ENCODE peak calls at places on chromosomes 5 and 9, in nine cellular contexts. F is lung microvascular endothelial cell, J is T-helper 1 cell, Y is NB4, B is psoas muscle, R is substantia nigra, K is spleen, P is Right ventricle myocardium superior, H is HS-27A. L is an unnamed sample.

GRCh38 chr5:28403846-28404245 is 1365.5 kb upstream of the CDH9 start:
- DNase-seq in F (no peak), J (no peak), Y (no peak), B (no peak), R (no peak), K (no peak), P (no peak), H (no peak), L (no peak)

GRCh38 chr9:38017149-38017884 is 51.7 kb downstream of the SHB start:
- DNase-seq in F (peak), J (no peak), Y (no peak), B (peak), R (peak), K (no peak), P (peak), H (no peak), L (no peak)

GRCh38 chr5:36820900-36821299 is 55.7 kb upstream of the NIPBL start:
- DNase-seq in F (no peak), J (no peak), Y (peak), B (no peak), R (no peak), K (no peak), P (no peak), H (no peak), L (no peak)

GRCh38 chr9:77907581-77907980 is 124.0 kb downstream of the GNAQ start:
- DNase-seq in F (no peak), J (no peak), Y (no peak), B (no peak), R (no peak), K (no peak), P (no peak), H (no peak), L (no peak)

GRCh38 chr9:123622696-123623095 is 266.7 kb downstream of the CRB2 start:
- DNase-seq in F (no peak), J (no peak), Y (no peak), B (no peak), R (no peak), K (no peak), P (no peak), H (no peak), L (no peak)

GRCh38 chr9:71756753-71757152 is 11.6 kb downstream of the CEMIP2 start:
- DNase-seq in F (no peak), J (no peak), Y (no peak), B (no peak), R (no peak), K (no peak), P (no peak), H (no peak), L (no peak)

GRCh38 chr5:15285901-15286583 is 213.9 kb upstream of the FBXL7 start:
- DNase-seq in F (peak), J (no peak), Y (peak), B (no peak), R (no peak), K (no peak), P (peak), H (peak), L (no peak)

GRCh38 chr5:132268698-132269551 is 11.4 kb downstream of the PDLIM4 start:
- DNase-seq in F (no peak), J (no peak), Y (no peak), B (peak), R (no peak), K (peak), P (no peak), H (no peak), L (no peak)

GRCh38 chr5:14675309-14675708 is 10.8 kb downstream of the OTULIN start:
- DNase-seq in F (no peak), J (no peak), Y (no peak), B (no peak), R (no peak), K (no peak), P (no peak), H (no peak), L (no peak)

GRCh38 chr9:136245194-136246150 is at the start of gene QSOX2:
- DNase-seq in F (peak), J (peak), Y (peak), B (peak), R (peak), K (peak), P (peak), H (no peak), L (peak)

GRCh38 chr5:67267522-67268232 is 71.1 kb upstream of the CD180 start:
- DNase-seq in F (no peak), J (no peak), Y (no peak), B (peak), R (no peak), K (no peak), P (peak), H (no peak), L (peak)

GRCh38 chr9:124266826-124267201 is 9.1 kb downstream of the NEK6 start:
- DNase-seq in F (no peak), J (no peak), Y (no peak), B (no peak), R (no peak), K (no peak), P (no peak), H (no peak), L (no peak)

GRCh38 chr9:124869466-124869985 is 7.6 kb downstream of the ARPC5L start:
- DNase-seq in F (peak), J (peak), Y (peak), B (no peak), R (no peak), K (peak), P (no peak), H (no peak), L (no peak)

GRCh38 chr5:164191240-164191639 is 685.8 kb downstream of the MAT2B start:
- DNase-seq in F (peak), J (no peak), Y (no peak), B (no peak), R (no peak), K (no peak), P (peak), H (peak), L (no peak)

GRCh38 chr5:74017786-74018211 is 391.8 kb downstream of the ARHGEF28 start:
- DNase-seq in F (no peak), J (no peak), Y (peak), B (no peak), R (no peak), K (no peak), P (no peak), H (no peak), L (no peak)